ENCODE peak calls at places on chromosome 14, in ten cellular contexts. W, I, K, L, P, R, S, T, J and A are unnamed samples.

GRCh38 chr14:49951946-49952345 is 59.1 kb downstream of the ARF6 start:
- DNase-seq in W (no peak), I (no peak), K (peak), L (no peak), P (no peak), R (no peak), S (no peak), T (no peak), J (no peak), A (no peak)

GRCh38 chr14:85444685-85445084 is 85.3 kb upstream of the FLRT2 start:
- DNase-seq in W (no peak), I (peak), K (no peak), L (no peak), P (no peak), R (no peak), S (no peak), T (no peak), J (no peak), A (no peak)

GRCh38 chr14:71138236-71139057 is 231.2 kb downstream of the PCNX1 start:
- DNase-seq in W (no peak), I (peak), K (no peak), L (no peak), P (no peak), R (no peak), S (no peak), T (no peak), J (no peak), A (no peak)

GRCh38 chr14:75794615-75795038 is 133.6 kb downstream of the TTLL5 start:
- DNase-seq in W (peak), I (peak), K (no peak), L (no peak), P (no peak), R (no peak), S (no peak), T (peak), J (no peak), A (no peak)

GRCh38 chr14:100692256-100692655 is 34.4 kb upstream of the DLK1 start:
- DNase-seq in W (no peak), I (no peak), K (no peak), L (no peak), P (no peak), R (no peak), S (no peak), T (no peak), J (no peak), A (no peak)

GRCh38 chr14:38207830-38208815 is at the start of gene SSTR1:
- DNase-seq in W (peak), I (peak), K (peak), L (no peak), P (no peak), R (no peak), S (no peak), T (no peak), J (no peak), A (no peak)

GRCh38 chr14:91714805-91715204 is 17.1 kb downstream of the CATSPERB start:
- DNase-seq in W (no peak), I (no peak), K (peak), L (no peak), P (no peak), R (no peak), S (peak), T (peak), J (no peak), A (no peak)

GRCh38 chr14:64208261-64208660 is 85.9 kb downstream of the ESR2 start:
- DNase-seq in W (no peak), I (no peak), K (no peak), L (no peak), P (no peak), R (no peak), S (no peak), T (no peak), J (no peak), A (no peak)

GRCh38 chr14:106277503-106277902 is 751.1 kb downstream of the TMEM121 start:
- DNase-seq in W (no peak), I (no peak), K (peak), L (no peak), P (no peak), R (peak), S (no peak), T (no peak), J (no peak), A (peak)

GRCh38 chr14:102363182-102363952 is 626 bp downstream of the TECPR2 start:
- DNase-seq in W (peak), I (peak), K (peak), L (peak), P (peak), R (peak), S (peak), T (peak), J (peak), A (no peak)

GRCh38 chr14:90235179-90235976 is 21.0 kb upstream of the PSMC1 start:
- DNase-seq in W (peak), I (peak), K (peak), L (peak), P (peak), R (peak), S (peak), T (peak), J (no peak), A (no peak)

GRCh38 chr14:87014854-87015253 is 978.1 kb downstream of the GALC start:
- DNase-seq in W (no peak), I (no peak), K (no peak), L (no peak), P (no peak), R (no peak), S (no peak), T (peak), J (no peak), A (no peak)

GRCh38 chr14:92040431-92041040 is 677 bp upstream of the TRIP11 start:
- DNase-seq in W (peak), I (peak), K (peak), L (no peak), P (no peak), R (no peak), S (no peak), T (peak), J (peak), A (peak)

GRCh38 chr14:76550534-76550933 is 174.6 kb downstream of the ESRRB start:
- DNase-seq in W (no peak), I (no peak), K (no peak), L (no peak), P (no peak), R (no peak), S (no peak), T (peak), J (no peak), A (no peak)

GRCh38 chr14:105069887-105070759 is 4.9 kb upstream of the GPR132 start:
- DNase-seq in W (peak), I (peak), K (peak), L (peak), P (peak), R (no peak), S (no peak), T (no peak), J (no peak), A (no peak)